ENCODE peak calls at places on chromosomes 6 and 20, in nine cellular contexts. I is renal cortical epithelial cell; D is stimulated activated CD4-positive, alpha-beta T cell treated with anti-CD3 and anti-CD28 coated beads, Interleukin-1b, Interleukin-23, amount 100 ng/mL, for 4 hours; E is CD8-positive, alpha-beta memory T cell; J is neuronal stem cell; W is stimulated activated naive B cell treated with anti-CD40 and anti-IgM and Interleukin-4, amounts not matched to agents 10 μg/mL and 1 μg/mL and 100 μg/mL, for 72 hours; C is non-pigmented ciliary epithelial cell; V is astrocyte of the spinal cord; H is natural killer cell. Y is an unnamed sample.

GRCh38 chr20:46635514-46636091 is 15.7 kb downstream of the SLC13A3 start:
- DNase-seq in W (no peak), I (peak), V (no peak), D (no peak), H (no peak), C (no peak), J (no peak), E (no peak), Y (no peak)

GRCh38 chr6:99334526-99335127 is 14.8 kb downstream of the FAXC start:
- DNase-seq in E (no peak), W (no peak), I (peak), H (no peak), J (no peak), D (no peak), V (peak), C (peak), Y (peak)

GRCh38 chr6:47709160-47709559 is 10.8 kb downstream of the ADGRF4 start:
- DNase-seq in I (no peak), C (no peak), J (no peak), E (no peak), H (no peak), W (no peak), V (no peak), D (no peak), Y (no peak)

GRCh38 chr6:40419377-40419776 is 167.8 kb downstream of the LRFN2 start:
- DNase-seq in W (no peak), V (no peak), H (no peak), I (peak), D (no peak), E (no peak), C (no peak), J (no peak), Y (no peak)

GRCh38 chr20:35181731-35182130 is 9.9 kb downstream of the PROCR start:
- DNase-seq in C (no peak), V (peak), H (no peak), J (no peak), D (no peak), I (no peak), E (no peak), W (no peak), Y (no peak)

GRCh38 chr6:10633216-10633615 is 61.2 kb downstream of the C6orf52 start:
- DNase-seq in H (no peak), D (no peak), I (peak), J (no peak), E (no peak), V (peak), W (peak), C (peak), Y (no peak)

GRCh38 chr6:113011389-113011788 is 664.3 kb downstream of the RFPL4B start:
- DNase-seq in D (no peak), E (no peak), H (no peak), C (no peak), J (no peak), I (no peak), W (no peak), V (no peak), Y (no peak)

GRCh38 chr20:50844430-50845100 is 49.7 kb downstream of the BCAS4 start:
- DNase-seq in E (no peak), I (peak), D (no peak), J (no peak), W (peak), V (peak), H (no peak), C (peak), Y (no peak)

GRCh38 chr6:70375882-70376281 is 37.4 kb upstream of the FAM135A start:
- DNase-seq in J (no peak), W (no peak), H (no peak), V (no peak), E (no peak), C (no peak), I (no peak), D (no peak), Y (peak)

GRCh38 chr20:1422756-1423155 is 29.9 kb upstream of the FKBP1A start:
- DNase-seq in H (no peak), I (no peak), J (no peak), V (no peak), E (no peak), D (no peak), C (no peak), W (no peak), Y (no peak)

GRCh38 chr6:46010771-46011170 is 4.9 kb downstream of the CLIC5 start:
- DNase-seq in H (no peak), J (no peak), I (no peak), W (no peak), E (no peak), V (no peak), D (no peak), C (no peak), Y (no peak)

GRCh38 chr20:63941282-63942060 is 14.7 kb downstream of the UCKL1 start:
- DNase-seq in V (no peak), E (peak), I (no peak), H (peak), C (no peak), D (peak), W (no peak), J (no peak), Y (no peak)

GRCh38 chr6:44667668-44668390 is 280.3 kb downstream of the CDC5L start:
- DNase-seq in J (no peak), I (no peak), W (no peak), D (peak), C (no peak), E (no peak), H (no peak), V (no peak), Y (peak)

GRCh38 chr20:62025832-62026563 is 39.7 kb downstream of the TAF4 start:
- DNase-seq in D (no peak), I (peak), J (no peak), E (no peak), W (no peak), V (peak), C (peak), H (peak), Y (no peak)

GRCh38 chr6:160421854-160422253 is 73.7 kb downstream of the SLC22A3 start:
- DNase-seq in I (no peak), C (no peak), J (no peak), E (no peak), V (no peak), W (no peak), H (no peak), D (no peak), Y (no peak)

GRCh38 chr6:72950114-72950860 is 275.0 kb downstream of the KHDC1L start:
- DNase-seq in C (peak), D (no peak), E (no peak), I (peak), J (no peak), V (peak), W (no peak), H (no peak), Y (no peak)

GRCh38 chr6:164345856-164346496 is 931.5 kb downstream of the QKI start:
- DNase-seq in J (no peak), W (no peak), C (no peak), I (no peak), H (no peak), V (no peak), D (no peak), E (no peak), Y (no peak)

GRCh38 chr6:75279418-75279817 is 5.2 kb downstream of the TMEM30A start:
- DNase-seq in V (no peak), C (no peak), W (no peak), D (no peak), E (no peak), H (no peak), J (no peak), I (no peak), Y (no peak)

GRCh38 chr20:48139262-48140041 is 354.2 kb upstream of the SULF2 start:
- DNase-seq in E (no peak), I (no peak), J (no peak), W (no peak), V (no peak), C (no peak), D (no peak), H (no peak), Y (no peak)

GRCh38 chr6:80106418-80107235 is at the start of gene BCKDHB:
- DNase-seq in C (peak), E (peak), D (peak), I (peak), V (peak), W (peak), J (peak), H (peak), Y (peak)

GRCh38 chr6:136628996-136629395 is 78.8 kb upstream of the MAP7 start:
- DNase-seq in J (no peak), W (no peak), V (peak), E (no peak), I (peak), C (no peak), H (no peak), D (no peak), Y (no peak)

GRCh38 chr6:143507358-143508145 is 4.0 kb downstream of the FUCA2 start:
- DNase-seq in C (no peak), J (no peak), I (no peak), W (no peak), E (no peak), H (no peak), D (no peak), V (no peak), Y (no peak)

GRCh38 chr20:58523072-58523681 is 8.0 kb upstream of the APCDD1L start:
- DNase-seq in H (no peak), D (no peak), E (no peak), V (peak), J (peak), C (no peak), I (peak), W (no peak), Y (peak)

GRCh38 chr6:52725530-52726192 is 37.6 kb downstream of the GSTA2 start:
- DNase-seq in H (no peak), J (no peak), C (no peak), E (no peak), D (no peak), I (peak), V (peak), W (no peak), Y (no peak)

GRCh38 chr6:121205569-121205968 is 128.7 kb downstream of the TBC1D32 start:
- DNase-seq in C (no peak), E (no peak), V (no peak), H (no peak), W (no peak), J (no peak), I (no peak), D (no peak), Y (peak)

GRCh38 chr6:170271771-170272314 is 19.0 kb downstream of the DLL1 start:
- DNase-seq in W (peak), J (no peak), H (peak), V (no peak), D (peak), E (peak), I (no peak), C (no peak), Y (no peak)

GRCh38 chr6:149889321-149889720 is 8.6 kb downstream of the RAET1E start:
- DNase-seq in D (no peak), C (no peak), E (no peak), W (no peak), J (no peak), H (no peak), V (no peak), I (no peak), Y (no peak)

GRCh38 chr20:38789503-38790209 is 15.8 kb upstream of the PPP1R16B start:
- DNase-seq in D (no peak), J (no peak), W (no peak), C (no peak), H (no peak), I (peak), V (peak), E (no peak), Y (no peak)

GRCh38 chr6:157741321-157741720 is 81.7 kb upstream of the SNX9 start:
- DNase-seq in J (no peak), E (no peak), D (no peak), V (no peak), H (no peak), I (no peak), C (no peak), W (no peak), Y (no peak)

GRCh38 chr6:74879234-74879633 is 326.6 kb downstream of the COL12A1 start:
- DNase-seq in W (no peak), H (no peak), E (no peak), C (peak), I (peak), V (peak), J (no peak), D (no peak), Y (no peak)

GRCh38 chr20:2984956-2985661 is 58.3 kb upstream of the GNRH2 start:
- DNase-seq in H (no peak), V (peak), J (no peak), E (no peak), I (peak), C (peak), D (no peak), W (no peak), Y (no peak)

GRCh38 chr6:157089258-157089657 is 234.1 kb downstream of the TMEM242 start:
- DNase-seq in W (no peak), H (no peak), C (no peak), D (no peak), J (peak), E (no peak), I (peak), V (peak), Y (peak)

GRCh38 chr6:5208039-5208438 is 52.7 kb downstream of the LYRM4 start:
- DNase-seq in C (no peak), H (no peak), I (no peak), D (no peak), W (no peak), V (no peak), E (no peak), J (no peak), Y (no peak)